ENCODE peak calls at places on chromosome 10, in five cellular contexts. S, X, T, P and E are unnamed samples.

GRCh38 chr10:119409906-119410305 is 132.6 kb downstream of the RGS10 start:
- DNase-seq in S (peak), X (peak), T (no peak), P (no peak), E (no peak)

GRCh38 chr10:34250722-34251121 is 564.4 kb downstream of the PARD3 start:
- DNase-seq in S (no peak), X (no peak), T (no peak), P (no peak), E (no peak)

GRCh38 chr10:70477661-70478162 is 855 bp upstream of the PALD1 start:
- DNase-seq in S (peak), X (peak), T (peak), P (peak), E (peak)

GRCh38 chr10:24947304-24948097 is 4.9 kb downstream of the PRTFDC1 start:
- DNase-seq in S (peak), X (no peak), T (no peak), P (peak), E (no peak)

GRCh38 chr10:74586088-74586585 is 240.3 kb upstream of the KAT6B start:
- DNase-seq in S (peak), X (peak), T (no peak), P (peak), E (peak)

GRCh38 chr10:61047788-61048560 is 104.0 kb upstream of the RHOBTB1 start:
- DNase-seq in S (no peak), X (peak), T (no peak), P (no peak), E (no peak)

GRCh38 chr10:132521041-132521465 is 16.5 kb upstream of the INPP5A start:
- DNase-seq in S (no peak), X (no peak), T (no peak), P (no peak), E (no peak)

GRCh38 chr10:58384095-58384494 is 1.1 kb upstream of the TFAM start:
- DNase-seq in S (no peak), X (peak), T (no peak), P (peak), E (no peak)

GRCh38 chr10:36303896-36304295 is 661.8 kb upstream of the FZD8 start:
- DNase-seq in S (no peak), X (no peak), T (no peak), P (no peak), E (no peak)

GRCh38 chr10:14397069-14397468 is 66.3 kb upstream of the FRMD4A start:
- DNase-seq in S (peak), X (no peak), T (no peak), P (peak), E (no peak)

GRCh38 chr10:101444058-101444457 is 90.1 kb downstream of the BTRC start:
- DNase-seq in S (peak), X (no peak), T (no peak), P (no peak), E (no peak)

GRCh38 chr10:76880931-76881330 is 756.7 kb downstream of the KCNMA1 start:
- DNase-seq in S (no peak), X (no peak), T (no peak), P (no peak), E (no peak)

GRCh38 chr10:90888387-90888786 is 16.6 kb downstream of the RPP30 start:
- DNase-seq in S (no peak), X (no peak), T (no peak), P (no peak), E (no peak)

GRCh38 chr10:9296206-9296605 is 1241.7 kb downstream of the GATA3 start:
- DNase-seq in S (no peak), X (no peak), T (no peak), P (peak), E (no peak)

GRCh38 chr10:9297580-9297979 is 1243.1 kb downstream of the GATA3 start:
- DNase-seq in S (no peak), X (no peak), T (no peak), P (no peak), E (no peak)

GRCh38 chr10:9289811-9290210 is 1235.3 kb downstream of the GATA3 start:
- DNase-seq in S (no peak), X (no peak), T (no peak), P (no peak), E (no peak)

GRCh38 chr10:9294865-9295264 is 1240.4 kb downstream of the GATA3 start:
- DNase-seq in S (no peak), X (no peak), T (no peak), P (no peak), E (no peak)

DNA sequence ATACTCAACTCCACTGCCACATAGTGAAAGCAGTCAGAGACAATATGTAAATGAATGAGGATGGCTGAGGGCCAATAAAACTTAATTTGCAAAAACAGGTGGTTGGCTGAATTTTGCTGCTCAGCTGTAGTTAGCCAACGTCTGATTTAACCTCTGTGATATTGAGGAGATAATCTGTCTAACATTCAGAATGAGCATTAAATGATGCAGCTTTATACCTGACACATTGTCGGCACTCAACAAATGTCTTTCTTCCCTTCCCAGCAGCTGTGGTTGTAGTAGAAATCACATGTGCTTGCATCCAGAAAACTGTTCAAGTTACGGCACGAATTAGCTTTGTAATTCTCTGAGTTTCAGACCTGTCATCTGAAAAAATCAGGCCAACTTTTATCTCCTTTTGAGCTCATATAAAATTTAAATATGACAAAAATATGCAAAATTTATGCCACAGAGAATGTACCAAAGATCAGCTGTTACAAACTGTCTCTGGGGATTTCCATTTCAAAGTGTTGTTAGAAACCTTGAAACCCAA is 1239.7 kb downstream of the GATA3 start:
- DNase-seq in S (no peak), X (no peak), T (no peak), P (no peak), E (no peak)
- H3K9ac ChIP-seq in S (no peak), X (no peak), T (no peak), P (no peak), E (no peak)

GRCh38 chr10:49579621-49580020 is 30.5 kb upstream of the SLC18A3 start:
- DNase-seq in S (no peak), X (no peak), T (no peak), P (peak), E (no peak)
- H2AFZ ChIP-seq in S (no peak), X (no peak), T (no peak), P (no peak), E (no peak)

DNA sequence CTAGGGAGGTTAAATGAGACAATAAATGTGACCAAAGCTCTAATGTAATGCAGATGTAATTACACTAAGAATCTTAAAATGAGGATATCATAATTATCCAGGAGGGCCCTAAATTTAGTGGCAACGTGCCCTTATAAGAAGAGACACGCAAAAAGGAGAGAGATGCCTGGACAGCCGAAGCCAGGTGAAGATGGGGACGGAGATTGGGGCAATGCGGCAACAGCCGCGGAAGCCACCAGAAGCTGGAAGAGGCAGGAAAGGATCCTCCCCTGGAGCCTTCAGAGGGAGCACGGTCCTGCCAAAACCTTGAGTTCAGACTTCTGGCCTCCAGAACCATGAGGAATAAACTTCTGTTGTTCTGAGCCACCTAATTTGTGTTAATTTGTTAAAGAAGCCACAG is 25.3 kb upstream of the C10orf71 start:
- DNase-seq in S (no peak), X (no peak), T (peak), P (no peak), E (no peak)
- H3K4me2 ChIP-seq in S (no peak), X (no peak), T (no peak), P (no peak), E (no peak)

DNA sequence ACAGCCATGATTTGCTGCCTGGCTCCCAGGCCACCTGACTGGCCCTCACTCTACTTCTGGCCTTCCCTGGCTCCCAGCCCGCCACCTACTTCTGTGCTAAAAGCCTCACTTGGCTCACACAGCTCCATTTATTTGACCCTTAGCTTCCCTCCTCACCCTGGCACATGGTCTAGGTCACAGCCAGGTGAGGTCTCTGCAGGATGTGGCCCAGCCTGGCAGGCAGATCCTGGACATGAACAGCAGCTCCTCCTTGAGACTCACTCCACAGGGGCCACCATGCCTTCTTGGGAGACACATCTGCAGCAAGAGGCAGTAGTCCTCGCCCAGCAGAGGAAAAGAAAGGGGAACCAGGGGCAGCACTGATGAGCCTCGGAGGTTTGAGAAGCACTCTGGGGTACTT is 64.6 kb downstream of the GRID1 start:
- DNase-seq in S (no peak), X (no peak), T (no peak), P (no peak), E (no peak)
- H3K9ac ChIP-seq in S (no peak), X (no peak), T (no peak), P (no peak), E (no peak)

GRCh38 chr10:96043895-96044580 is 655 bp downstream of the CCNJ start:
- DNase-seq in S (peak), X (peak), T (peak), P (peak), E (peak)
- H2AFZ ChIP-seq in S (peak), X (peak), T (no peak), P (peak), E (peak)

DNA sequence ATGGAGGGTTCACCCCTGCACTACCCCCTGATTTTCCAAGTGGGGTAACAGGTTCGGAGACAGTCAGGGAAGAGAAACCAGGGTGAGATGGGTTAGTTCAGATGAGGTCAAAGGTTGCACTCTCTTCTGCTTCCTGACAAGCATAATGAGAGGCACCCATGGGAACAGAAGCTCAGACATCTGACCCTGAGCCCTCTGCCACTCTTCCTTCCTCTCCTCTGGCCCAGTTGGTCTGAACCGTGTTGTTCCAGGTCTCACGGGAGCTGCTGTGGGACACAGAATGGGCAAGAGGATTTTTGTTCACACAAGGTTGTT is 38.4 kb downstream of the DNAJB12 start:
- DNase-seq in S (no peak), X (no peak), T (no peak), P (no peak), E (no peak)
- H3K4me2 ChIP-seq in S (no peak), X (no peak), T (no peak), P (no peak), E (no peak)

GRCh38 chr10:69222157-69223027 is 2.3 kb downstream of the HKDC1 start:
- DNase-seq in S (peak), X (peak), T (peak), P (peak), E (peak)
- H3K9ac ChIP-seq in S (no peak), X (peak), T (peak), P (no peak), E (peak)

GRCh38 chr10:114045738-114046458 is 2.2 kb downstream of the ADRB1 start:
- DNase-seq in S (no peak), X (no peak), T (no peak), P (no peak), E (no peak)
- H2AFZ ChIP-seq in S (no peak), X (no peak), T (peak), P (no peak), E (no peak)

GRCh38 chr10:98642281-98642680 is 195.5 kb upstream of the HPS1 start:
- DNase-seq in S (no peak), X (no peak), T (no peak), P (peak), E (no peak)

GRCh38 chr10:98636921-98637329 is 190.2 kb upstream of the HPS1 start:
- DNase-seq in S (no peak), X (no peak), T (no peak), P (no peak), E (no peak)

GRCh38 chr10:98638920-98639319 is 192.2 kb upstream of the HPS1 start:
- DNase-seq in S (no peak), X (no peak), T (no peak), P (no peak), E (no peak)
- H3K4me2 ChIP-seq in S (no peak), X (no peak), T (no peak), P (no peak), E (no peak)